ENCODE peak calls at places on chromosome 17, in five cellular contexts. M is stomach, T is heart left ventricle, Q is body of pancreas, A is colonic mucosa. C is an unnamed sample.

GRCh38 chr17:44247346-44248219 is 20.4 kb downstream of the SLC4A1 start:
- DNase-seq in M (peak; percentile 34), T (peak; percentile 74), Q (no peak), A (no peak), C (no peak)

GRCh38 chr17:1834378-1835149 is 4.8 kb downstream of the RPA1 start:
- DNase-seq in M (no peak), T (no peak), Q (no peak), A (no peak), C (no peak)

GRCh38 chr17:10130733-10131132 is 67.7 kb downstream of the GAS7 start:
- DNase-seq in M (no peak), T (no peak), Q (no peak), A (no peak), C (no peak)

GRCh38 chr17:4162775-4163498 is 19.9 kb downstream of the CYB5D2 start:
- DNase-seq in M (no peak), T (no peak), Q (no peak), A (no peak), C (no peak)

GRCh38 chr17:1485748-1486376 is 6.6 kb downstream of the MYO1C start:
- DNase-seq in M (peak; percentile 73), T (peak; percentile 84), Q (peak; percentile 68), A (peak; percentile 74), C (peak; percentile 65)

GRCh38 chr17:74746376-74746775 is 2.1 kb upstream of the NHERF1 start:
- DNase-seq in M (no peak), T (no peak), Q (no peak), A (no peak), C (peak; percentile 29)

GRCh38 chr17:33137411-33137810 is 145.8 kb downstream of the SPACA3 start:
- DNase-seq in M (no peak), T (no peak), Q (no peak), A (no peak), C (no peak)

GRCh38 chr17:67221062-67221998 is 23.7 kb downstream of the HELZ start:
- DNase-seq in M (no peak), T (no peak), Q (no peak), A (no peak), C (no peak)

GRCh38 chr17:9273334-9274118 is 252.2 kb downstream of the NTN1 start:
- DNase-seq in M (no peak), T (peak; percentile 41), Q (no peak), A (no peak), C (no peak)

GRCh38 chr17:71412803-71413202 is 708.0 kb upstream of the SOX9 start:
- DNase-seq in M (no peak), T (no peak), Q (no peak), A (no peak), C (no peak)

GRCh38 chr17:66435182-66435581 is 132.8 kb downstream of the PRKCA start:
- DNase-seq in M (no peak), T (no peak), Q (no peak), A (no peak), C (no peak)

GRCh38 chr17:39636587-39636926 is 387 bp upstream of the STARD3 start:
- DNase-seq in M (no peak), T (no peak), Q (no peak), A (no peak), C (no peak)

GRCh38 chr17:39080416-39081179 is 70.8 kb downstream of the PLXDC1 start:
- DNase-seq in M (no peak), T (no peak), Q (no peak), A (no peak), C (no peak)

GRCh38 chr17:40340880-40341807 is 23.4 kb downstream of the GJD3 start:
- DNase-seq in M (peak; percentile 90), T (peak; percentile 98), Q (peak; percentile 86), A (peak; percentile 92), C (peak; percentile 93)

GRCh38 chr17:11899494-11899893 is 97.8 kb downstream of the ZNF18 start:
- DNase-seq in M (no peak), T (no peak), Q (no peak), A (no peak), C (no peak)

GRCh38 chr17:45144199-45145034 is 3.9 kb upstream of the HEXIM1 start:
- DNase-seq in M (peak; percentile 54), T (peak; percentile 69), Q (peak; percentile 52), A (no peak), C (peak; percentile 69)

GRCh38 chr17:55433029-55433628 is 11.5 kb upstream of the MMD start:
- DNase-seq in M (no peak), T (no peak), Q (peak; percentile 32), A (peak; percentile 39), C (no peak)

GRCh38 chr17:14942511-14943185 is 322.5 kb downstream of the PMP22 start:
- DNase-seq in M (no peak), T (no peak), Q (no peak), A (no peak), C (no peak)

GRCh38 chr17:43994272-43995149 is 9.9 kb upstream of the NAGS start:
- DNase-seq in M (peak; percentile 72), T (peak; percentile 68), Q (peak; percentile 70), A (peak; percentile 60), C (peak; percentile 86)

GRCh38 chr17:20063665-20064648 is 54.8 kb downstream of the SPECC1 start:
- DNase-seq in M (peak; percentile 48), T (peak; percentile 84), Q (peak; percentile 62), A (peak; percentile 51), C (peak; percentile 55)

GRCh38 chr17:82287849-82288601 is 14.5 kb upstream of the CSNK1D start:
- DNase-seq in M (peak; percentile 90), T (peak; percentile 91), Q (peak; percentile 94), A (peak; percentile 95), C (no peak)

GRCh38 chr17:59892251-59892848 is 393 bp downstream of the TUBD1 start:
- DNase-seq in M (no peak), T (no peak), Q (no peak), A (peak; percentile 31), C (no peak)

GRCh38 chr17:74157366-74157765 is 46.1 kb upstream of the RPL38 start:
- DNase-seq in M (no peak), T (no peak), Q (no peak), A (no peak), C (peak; percentile 16)

GRCh38 chr17:76585048-76585648 is 512 bp downstream of the ST6GALNAC2 start:
- DNase-seq in M (peak; percentile 52), T (peak; percentile 45), Q (peak; percentile 34), A (peak; percentile 42), C (peak; percentile 52)

DNA sequence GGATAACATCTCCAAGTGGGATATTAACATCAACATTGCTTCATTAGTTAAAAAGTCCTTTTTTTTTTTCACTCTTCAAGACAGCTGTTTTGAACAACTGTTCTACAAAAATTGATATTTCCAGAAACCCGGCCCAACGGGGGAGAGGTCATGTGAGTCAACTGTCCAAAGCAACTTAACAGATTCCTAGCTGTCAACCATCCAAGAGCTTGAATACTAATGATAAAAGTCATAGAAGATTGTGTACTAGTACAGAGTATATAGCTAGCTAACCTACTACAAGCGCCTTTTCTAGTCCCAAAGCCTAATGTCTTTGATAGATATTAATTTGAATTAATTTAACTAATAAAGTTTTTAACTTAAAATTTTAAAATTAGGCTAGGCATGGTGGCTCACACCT is 171.9 kb downstream of the CYB561 start:
- DNase-seq in M (no peak), T (peak; percentile 58), Q (no peak), A (no peak), C (no peak)
- H3K27ac ChIP-seq in M (no peak overlapping the region), T (peak overlapping the region; percentile 48), Q (no peak overlapping the region), A (no peak overlapping the region), C (no peak overlapping the region)

DNA sequence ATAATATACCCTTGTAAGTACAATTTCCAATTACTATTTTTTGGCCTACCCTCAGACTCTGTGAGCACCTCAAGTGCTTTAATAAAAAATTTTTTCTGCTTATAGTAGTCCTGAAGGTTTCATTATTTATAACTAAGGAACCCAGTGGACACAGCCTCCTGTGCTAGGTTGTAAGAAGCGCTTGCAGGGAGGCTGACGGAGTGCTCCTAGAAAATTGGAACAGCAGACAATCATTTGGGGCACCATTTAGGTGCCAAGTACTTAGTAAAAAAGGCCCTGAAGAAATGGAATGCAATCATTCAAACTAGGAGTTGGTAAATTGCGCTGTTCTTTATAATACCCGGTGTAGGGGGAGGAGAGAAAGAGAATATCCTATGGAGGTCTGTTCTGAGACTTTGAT is 19.8 kb downstream of the CA10 start:
- DNase-seq in M (no peak), T (no peak), Q (no peak), A (no peak), C (no peak)
- H3K27me3 ChIP-seq in M (no peaks in the 10 kb centered on the region), T (no peaks in the 10 kb centered on the region), Q (no peaks in the 10 kb centered on the region), A (no peaks in the 10 kb centered on the region), C (no peaks in the 10 kb centered on the region)

GRCh38 chr17:57406981-57407286 is 150.6 kb downstream of the MSI2 start:
- DNase-seq in M (no peak), T (no peak), Q (no peak), A (no peak), C (no peak)
- H3K27ac ChIP-seq in M (peak overlapping the region; percentile 59), T (peak overlapping the region; percentile 72), Q (peak overlapping the region; percentile 19), A (peak overlapping the region; percentile 93), C (no peak overlapping the region)

GRCh38 chr17:48605409-48605864 is 651 bp upstream of the HOXB6 start:
- DNase-seq in M (no peak), T (no peak), Q (no peak), A (no peak), C (no peak)

GRCh38 chr17:48605991-48606891 is 1.5 kb upstream of the HOXB6 start:
- DNase-seq in M (no peak), T (no peak), Q (no peak), A (no peak), C (no peak)

GRCh38 chr17:48608494-48608834 is 2.4 kb downstream of the HOXB7 start:
- DNase-seq in M (no peak), T (no peak), Q (no peak), A (no peak), C (no peak)

GRCh38 chr17:48604770-48605329 is at the start of gene HOXB6:
- DNase-seq in M (no peak), T (no peak), Q (no peak), A (peak; percentile 92), C (no peak)

DNA sequence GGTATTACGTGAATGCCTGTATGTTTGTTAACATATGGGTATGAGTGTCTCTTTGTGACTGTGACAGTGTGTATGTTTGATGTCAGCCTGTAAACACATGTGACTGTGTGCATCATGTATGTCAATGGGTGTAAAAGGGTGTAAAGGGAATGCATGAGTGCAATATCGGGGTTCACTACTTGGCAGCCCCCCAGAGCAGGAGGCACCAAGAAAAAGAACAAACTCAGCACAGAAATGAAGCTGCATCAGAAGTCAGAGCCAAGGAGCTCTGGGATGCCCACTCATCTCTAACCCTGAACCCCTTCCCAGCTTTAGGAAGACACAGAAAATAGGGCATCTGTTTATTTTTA is 2.1 kb upstream of the HOXB6 start:
- DNase-seq in M (no peak), T (no peak), Q (no peak), A (no peak), C (no peak)
- H3K27me3 ChIP-seq in M (peaks cover 100% of the 10 kb centered on the region), T (peaks cover 82% of the 10 kb centered on the region), Q (peaks cover 67% of the 10 kb centered on the region), A (no peaks in the 10 kb centered on the region), C (peaks cover 98% of the 10 kb centered on the region)

GRCh38 chr17:50451943-50452626 is 16.6 kb downstream of the CHAD start:
- DNase-seq in M (no peak), T (no peak), Q (no peak), A (peak; percentile 32), C (no peak)
- H3K27ac ChIP-seq in M (no peak overlapping the region), T (no peak overlapping the region), Q (no peak overlapping the region), A (peak overlapping the region; percentile 64), C (no peak overlapping the region)

GRCh38 chr17:77696151-77696719 is 262.3 kb upstream of the TNRC6C start:
- DNase-seq in M (no peak), T (no peak), Q (no peak), A (no peak), C (peak; percentile 63)
- H3K27me3 ChIP-seq in M (peaks cover 60% of the 10 kb centered on the region), T (no peaks in the 10 kb centered on the region), Q (peaks cover 5% of the 10 kb centered on the region), A (peaks cover 13% of the 10 kb centered on the region), C (peaks cover 4% of the 10 kb centered on the region)